ENCODE peak calls at places on chromosomes 13 and 19, in eight cellular contexts. S, C, L, T, G, X, D and W are unnamed samples. For H3K4me1, the result is how much of the 10 kb centered on the place peaks cover.

GRCh38 chr13:33277946-33278345 is 7.6 kb downstream of the STARD13 start:
- DNase-seq in G (no peak), C (no peak), S (no peak), T (no peak), L (no peak), D (no peak), X (no peak), W (no peak)

GRCh38 chr19:46945668-46946067 is 74.0 kb upstream of the NPAS1 start:
- DNase-seq in G (no peak), T (no peak), L (no peak), X (no peak), S (no peak), D (no peak), C (no peak), W (no peak)

GRCh38 chr19:19234220-19234816 is 22.6 kb downstream of the NCAN start:
- DNase-seq in C (no peak), D (no peak), T (no peak), L (no peak), X (no peak), G (no peak), S (no peak), W (no peak)

GRCh38 chr19:57239982-57240310 is 486 bp upstream of the ZNF805 start:
- DNase-seq in G (no peak), L (no peak), D (no peak), T (no peak), S (no peak), C (no peak), X (no peak), W (no peak)

GRCh38 chr19:14333101-14333871 is 48.0 kb upstream of the ADGRE5 start:
- DNase-seq in L (peak), T (peak), X (no peak), G (peak), C (peak), D (peak), S (peak), W (no peak)

GRCh38 chr13:71477735-71478134 is 389.3 kb downstream of the DACH1 start:
- DNase-seq in C (no peak), G (no peak), X (no peak), S (no peak), L (no peak), D (no peak), T (no peak), W (no peak)

GRCh38 chr19:55838251-55838650 is 1.9 kb downstream of the NLRP4 start:
- DNase-seq in C (no peak), D (no peak), X (no peak), L (no peak), T (no peak), S (no peak), G (no peak), W (no peak)

GRCh38 chr13:100707818-100708740 is 33.5 kb upstream of the TMTC4 start:
- DNase-seq in G (no peak), D (no peak), C (no peak), X (no peak), T (no peak), S (no peak), L (no peak), W (no peak)

GRCh38 chr19:41023193-41023592 is 32.1 kb downstream of the CYP2B6 start:
- DNase-seq in L (no peak), D (no peak), X (no peak), T (no peak), S (no peak), C (no peak), G (no peak), W (no peak)

GRCh38 chr13:105573134-105573533 is 962.3 kb downstream of the EFNB2 start:
- DNase-seq in L (no peak), C (no peak), X (no peak), D (no peak), S (no peak), T (no peak), G (no peak), W (no peak)

GRCh38 chr19:18514800-18515682 is 6.8 kb downstream of the ELL start:
- DNase-seq in X (peak), L (no peak), S (peak), D (peak), G (no peak), T (no peak), C (peak), W (no peak)

GRCh38 chr13:36345438-36346221 is 564 bp downstream of the SPART start:
- DNase-seq in G (peak), T (peak), X (peak), S (peak), L (no peak), D (peak), C (peak), W (peak)

GRCh38 chr19:35114656-35115537 is 726 bp upstream of the FXYD3 start:
- DNase-seq in D (peak), T (peak), S (peak), C (peak), G (peak), X (peak), L (peak), W (peak)

GRCh38 chr13:62879071-62879470 is 1463.4 kb upstream of the PCDH20 start:
- DNase-seq in T (peak), L (no peak), D (no peak), X (peak), C (no peak), S (no peak), G (no peak), W (no peak)

GRCh38 chr19:14031719-14032480 is at the start of gene IL27RA:
- DNase-seq in D (peak), C (peak), L (peak), S (peak), T (peak), X (peak), G (peak), W (peak)

GRCh38 chr19:2494084-2494446 is 18.1 kb downstream of the GADD45B start:
- DNase-seq in T (no peak), D (peak), X (peak), G (no peak), C (no peak), S (no peak), L (peak), W (peak)

GRCh38 chr13:101565327-101565726 is 112.9 kb downstream of the ITGBL1 start:
- DNase-seq in X (no peak), C (no peak), T (no peak), D (no peak), L (no peak), G (no peak), S (no peak), W (no peak)

GRCh38 chr19:55372316-55373081 is 2.2 kb upstream of the IL11 start:
- DNase-seq in S (no peak), T (peak), G (no peak), L (peak), C (no peak), D (peak), X (peak), W (no peak)

GRCh38 chr19:10419200-10419645 is 1.1 kb upstream of the PDE4A start:
- DNase-seq in S (no peak), T (no peak), D (peak), L (peak), C (no peak), G (no peak), X (no peak), W (peak)

GRCh38 chr19:50494186-50495019 is 16.6 kb downstream of the JOSD2 start:
- DNase-seq in X (no peak), C (peak), D (no peak), G (peak), T (no peak), S (no peak), L (no peak), W (peak)

GRCh38 chr13:33940898-33941297 is 122.9 kb downstream of the RFC3 start:
- DNase-seq in T (peak), G (no peak), D (peak), S (no peak), X (peak), L (no peak), C (no peak), W (no peak)

GRCh38 chr19:55133639-55134444 is 15.2 kb downstream of the TNNT1 start:
- DNase-seq in L (no peak), X (no peak), T (no peak), C (no peak), G (no peak), S (no peak), D (no peak), W (no peak)

GRCh38 chr19:17109962-17110598 is 34.5 kb downstream of the MYO9B start:
- DNase-seq in S (no peak), L (no peak), G (peak), C (no peak), X (no peak), T (no peak), D (no peak), W (peak)
- H3K27ac ChIP-seq in S (peak), L (no peak), G (no peak), C (no peak), X (peak), T (no peak), D (peak), W (peak)

DNA sequence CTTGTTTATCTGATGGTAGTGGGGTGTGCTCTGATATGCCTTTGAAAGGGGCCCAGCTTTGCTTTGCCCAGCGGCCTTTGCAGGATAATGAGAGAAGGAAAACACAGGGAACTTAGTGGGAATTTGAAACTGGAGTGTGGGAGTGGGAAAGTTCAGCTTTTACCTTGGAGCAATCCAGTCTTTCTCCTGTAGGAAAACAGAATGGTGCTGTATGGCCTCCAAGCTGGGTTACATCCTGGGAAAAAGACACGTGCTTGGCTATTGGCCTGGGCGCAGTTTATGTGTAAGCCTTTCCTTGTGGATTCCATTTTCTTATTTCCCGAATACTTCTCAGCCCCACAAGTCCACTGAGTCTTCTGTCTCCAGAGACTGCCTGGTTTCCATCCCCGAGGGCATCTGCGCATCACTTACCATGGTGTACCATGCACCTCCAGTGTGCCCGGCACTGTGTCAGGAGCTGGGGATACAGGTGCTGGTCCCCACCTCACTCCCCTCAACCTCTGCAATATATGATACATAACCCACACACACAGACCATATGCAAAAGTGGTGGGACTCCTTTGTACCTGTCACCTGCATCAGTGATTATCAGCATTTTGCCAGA is 31.5 kb downstream of the ACTN4 start:
- DNase-seq in X (no peak), C (no peak), S (no peak), G (no peak), T (no peak), D (no peak), L (no peak), W (peak)
- H3K4me1 ChIP-seq in X (half or more), C (under half), S (half or more), G (half or more), T (under half), D (half or more), L (under half), W (half or more)

GRCh38 chr19:3863648-3864047 is 5.2 kb downstream of the ZFR2 start:
- DNase-seq in G (no peak), X (no peak), L (no peak), T (no peak), D (no peak), S (no peak), C (no peak), W (no peak)
- H3K4me3 ChIP-seq in G (no peak), X (no peak), L (no peak), T (no peak), D (no peak), S (no peak), C (no peak), W (no peak)

GRCh38 chr19:53103903-53104203 is 631 bp upstream of the ZNF160 start:
- DNase-seq in C (no peak), X (no peak), L (no peak), T (no peak), D (no peak), S (no peak), G (no peak), W (no peak)
- H3K27ac ChIP-seq in C (no peak), X (peak), L (peak), T (peak), D (peak), S (peak), G (peak), W (peak)

DNA sequence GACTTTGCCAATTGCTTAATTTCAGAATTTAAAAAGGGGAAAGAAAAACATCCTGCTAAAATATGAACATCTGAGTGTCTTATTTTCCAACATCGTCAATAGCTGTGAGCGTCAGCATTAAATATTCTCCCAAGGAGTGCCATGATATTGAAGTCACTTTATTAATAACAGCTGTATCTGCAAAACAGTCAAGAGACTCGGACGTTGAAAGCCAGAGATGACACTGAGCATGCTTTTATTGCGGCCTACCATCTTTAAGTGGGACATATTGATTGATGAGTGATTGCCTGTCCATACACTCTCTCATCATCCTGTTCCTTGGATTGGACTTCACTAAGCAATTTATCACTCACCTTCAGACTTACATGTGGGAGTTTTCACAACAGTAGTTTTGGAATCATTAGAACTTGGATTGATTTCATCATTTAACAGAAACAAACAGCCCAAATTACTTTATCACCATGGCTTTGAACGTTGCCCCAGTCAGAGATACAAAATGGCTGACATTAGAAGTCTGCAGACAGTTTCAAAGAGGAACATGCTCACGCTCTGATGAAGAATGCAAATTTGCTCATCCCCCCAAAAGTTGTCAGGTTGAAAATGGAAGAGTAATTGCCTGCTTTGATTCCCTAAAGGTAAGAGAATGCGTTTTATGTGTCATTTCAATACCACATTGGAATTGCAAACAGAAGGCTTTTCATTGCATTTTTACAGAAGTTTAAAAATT is 53.8 kb downstream of the MBNL2 start:
- DNase-seq in G (no peak), C (no peak), T (no peak), D (no peak), X (no peak), S (no peak), L (no peak), W (no peak)
- H3K4me1 ChIP-seq in G (half or more), C (under half), T (under half), D (half or more), X (under half), S (under half), L (half or more), W (half or more)

GRCh38 chr19:52825765-52826164 is 4.3 kb upstream of the ZNF28 start:
- DNase-seq in G (no peak), X (no peak), L (no peak), S (no peak), D (no peak), C (no peak), T (no peak), W (no peak)
- H3K4me3 ChIP-seq in G (no peak), X (no peak), L (no peak), S (no peak), D (no peak), C (no peak), T (no peak), W (no peak)

GRCh38 chr19:49205114-49205513 is 47.5 kb downstream of the TRPM4 start:
- DNase-seq in S (no peak), T (no peak), G (no peak), D (no peak), C (no peak), L (no peak), X (no peak), W (no peak)

GRCh38 chr19:49200238-49200862 is 42.8 kb downstream of the TRPM4 start:
- DNase-seq in C (no peak), T (peak), X (no peak), D (peak), L (peak), G (no peak), S (peak), W (no peak)

GRCh38 chr19:49196527-49197240 is 39.1 kb downstream of the TRPM4 start:
- DNase-seq in G (peak), X (no peak), S (peak), L (no peak), T (no peak), C (no peak), D (no peak), W (peak)

GRCh38 chr19:49201042-49201441 is 43.5 kb downstream of the TRPM4 start:
- DNase-seq in X (no peak), G (no peak), S (no peak), L (no peak), D (no peak), C (no peak), T (no peak), W (no peak)
- H3K27ac ChIP-seq in X (no peak), G (no peak), S (no peak), L (no peak), D (no peak), C (no peak), T (no peak), W (no peak)